ENCODE peak calls at places on chromosome 6, in five cellular contexts. One of them, this sample, is unnamed.

GRCh38 chr6:130259557-130259956 is 36.8 kb upstream of the SAMD3 start:
- DNase-seq in stimulated activated CD4-positive, alpha-beta T cell treated with anti-CD3 and anti-CD28 coated beads, Interleukin-1b, Interleukin-23, amount 100 ng/mL, for 1 hour: no peak
- DNase-seq in CD8-positive, alpha-beta T cell: no peak
- DNase-seq in GM12892: no peak
- DNase-seq in putamen: no peak
- DNase-seq in this sample: no peak

GRCh38 chr6:129006685-129007514 is 124.0 kb downstream of the LAMA2 start:
- DNase-seq in putamen: no peak
- DNase-seq in stimulated activated CD4-positive, alpha-beta T cell treated with anti-CD3 and anti-CD28 coated beads, Interleukin-1b, Interleukin-23, amount 100 ng/mL, for 1 hour: no peak
- DNase-seq in GM12892: no peak
- DNase-seq in CD8-positive, alpha-beta T cell: no peak
- DNase-seq in this sample: no peak

GRCh38 chr6:37126554-37126906 is 43.4 kb upstream of the PIM1 start:
- DNase-seq in GM12892: no peak
- DNase-seq in stimulated activated CD4-positive, alpha-beta T cell treated with anti-CD3 and anti-CD28 coated beads, Interleukin-1b, Interleukin-23, amount 100 ng/mL, for 1 hour: no peak
- DNase-seq in putamen: no peak
- DNase-seq in CD8-positive, alpha-beta T cell: no peak
- DNase-seq in this sample: no peak

GRCh38 chr6:36755435-36756348 is 58.1 kb downstream of the RAB44 start:
- DNase-seq in putamen: no peak
- DNase-seq in GM12892: no peak
- DNase-seq in CD8-positive, alpha-beta T cell: peak
- DNase-seq in stimulated activated CD4-positive, alpha-beta T cell treated with anti-CD3 and anti-CD28 coated beads, Interleukin-1b, Interleukin-23, amount 100 ng/mL, for 1 hour: peak
- DNase-seq in this sample: no peak

GRCh38 chr6:282177-282866 is 10.0 kb upstream of the DUSP22 start:
- DNase-seq in CD8-positive, alpha-beta T cell: no peak
- DNase-seq in GM12892: no peak
- DNase-seq in stimulated activated CD4-positive, alpha-beta T cell treated with anti-CD3 and anti-CD28 coated beads, Interleukin-1b, Interleukin-23, amount 100 ng/mL, for 1 hour: no peak
- DNase-seq in putamen: no peak
- DNase-seq in this sample: no peak

GRCh38 chr6:73515204-73516101 is 5.4 kb downstream of the EEF1A1 start:
- DNase-seq in GM12892: no peak
- DNase-seq in putamen: peak
- DNase-seq in CD8-positive, alpha-beta T cell: peak
- DNase-seq in stimulated activated CD4-positive, alpha-beta T cell treated with anti-CD3 and anti-CD28 coated beads, Interleukin-1b, Interleukin-23, amount 100 ng/mL, for 1 hour: no peak
- DNase-seq in this sample: peak

GRCh38 chr6:6543181-6543879 is 45.2 kb upstream of the LY86 start:
- DNase-seq in CD8-positive, alpha-beta T cell: no peak
- DNase-seq in putamen: no peak
- DNase-seq in stimulated activated CD4-positive, alpha-beta T cell treated with anti-CD3 and anti-CD28 coated beads, Interleukin-1b, Interleukin-23, amount 100 ng/mL, for 1 hour: no peak
- DNase-seq in GM12892: no peak
- DNase-seq in this sample: no peak

GRCh38 chr6:37524025-37524647 is 24.4 kb upstream of the CCDC167 start:
- DNase-seq in CD8-positive, alpha-beta T cell: no peak
- DNase-seq in GM12892: no peak
- DNase-seq in stimulated activated CD4-positive, alpha-beta T cell treated with anti-CD3 and anti-CD28 coated beads, Interleukin-1b, Interleukin-23, amount 100 ng/mL, for 1 hour: no peak
- DNase-seq in putamen: no peak
- DNase-seq in this sample: no peak

This sample was measured in NCI-H146.